ENCODE peak calls at places on chromosomes 7 and 10, in nine cellular contexts. One of them, this sample, is unnamed.

GRCh38 chr7:6273917-6274630 is 1.6 kb upstream of the CYTH3 start:
- DNase-seq in HCT116: no peak
- DNase-seq in SK-N-SH: no peak
- DNase-seq in GM23248: no peak
- DNase-seq in neural progenitor cell: no peak
- DNase-seq in hepatocyte: no peak
- DNase-seq in MM.1S: no peak
- DNase-seq in GM23338: no peak
- DNase-seq in PC-3: no peak
- DNase-seq in this sample: no peak

GRCh38 chr10:48243487-48243886 is 31.0 kb downstream of the FRMPD2 start:
- DNase-seq in SK-N-SH: no peak
- DNase-seq in neural progenitor cell: peak
- DNase-seq in GM23248: no peak
- DNase-seq in PC-3: no peak
- DNase-seq in GM23338: peak
- DNase-seq in MM.1S: no peak
- DNase-seq in HCT116: no peak
- DNase-seq in hepatocyte: no peak
- DNase-seq in this sample: no peak

GRCh38 chr7:42812779-42813178 is 99.1 kb downstream of the C7orf25 start:
- DNase-seq in HCT116: no peak
- DNase-seq in GM23248: no peak
- DNase-seq in GM23338: no peak
- DNase-seq in PC-3: no peak
- DNase-seq in SK-N-SH: no peak
- DNase-seq in neural progenitor cell: no peak
- DNase-seq in MM.1S: no peak
- DNase-seq in hepatocyte: no peak
- DNase-seq in this sample: no peak

GRCh38 chr10:120593693-120594092 is 136.7 kb downstream of the PLPP4 start:
- DNase-seq in HCT116: no peak
- DNase-seq in SK-N-SH: no peak
- DNase-seq in hepatocyte: no peak
- DNase-seq in PC-3: no peak
- DNase-seq in GM23338: no peak
- DNase-seq in MM.1S: peak
- DNase-seq in GM23248: no peak
- DNase-seq in neural progenitor cell: no peak
- DNase-seq in this sample: no peak

GRCh38 chr10:84848967-84849366 is 520.6 kb downstream of the CCSER2 start:
- DNase-seq in neural progenitor cell: no peak
- DNase-seq in GM23248: no peak
- DNase-seq in HCT116: no peak
- DNase-seq in PC-3: no peak
- DNase-seq in hepatocyte: no peak
- DNase-seq in SK-N-SH: no peak
- DNase-seq in GM23338: no peak
- DNase-seq in MM.1S: no peak
- DNase-seq in this sample: no peak

GRCh38 chr10:29620112-29620690 is 14.6 kb downstream of the SVIL start:
- DNase-seq in neural progenitor cell: no peak
- DNase-seq in MM.1S: no peak
- DNase-seq in SK-N-SH: no peak
- DNase-seq in GM23338: no peak
- DNase-seq in PC-3: no peak
- DNase-seq in hepatocyte: no peak
- DNase-seq in GM23248: no peak
- DNase-seq in HCT116: no peak
- DNase-seq in this sample: no peak

GRCh38 chr10:62726638-62727037 is 77.9 kb upstream of the ADO start:
- DNase-seq in SK-N-SH: no peak
- DNase-seq in PC-3: peak
- DNase-seq in MM.1S: no peak
- DNase-seq in GM23338: no peak
- DNase-seq in hepatocyte: no peak
- DNase-seq in HCT116: no peak
- DNase-seq in neural progenitor cell: no peak
- DNase-seq in GM23248: no peak
- DNase-seq in this sample: no peak

GRCh38 chr7:159104188-159105030 is 40.3 kb downstream of the VIPR2 start:
- DNase-seq in SK-N-SH: peak
- DNase-seq in GM23248: no peak
- DNase-seq in MM.1S: no peak
- DNase-seq in hepatocyte: no peak
- DNase-seq in HCT116: no peak
- DNase-seq in GM23338: no peak
- DNase-seq in neural progenitor cell: no peak
- DNase-seq in PC-3: no peak
- DNase-seq in this sample: no peak

GRCh38 chr10:59831658-59832503 is 74.5 kb downstream of the CCDC6 start:
- DNase-seq in hepatocyte: peak
- DNase-seq in MM.1S: no peak
- DNase-seq in SK-N-SH: no peak
- DNase-seq in GM23338: no peak
- DNase-seq in HCT116: no peak
- DNase-seq in neural progenitor cell: no peak
- DNase-seq in GM23248: no peak
- DNase-seq in PC-3: no peak
- DNase-seq in this sample: no peak

GRCh38 chr10:4017336-4017735 is 232.3 kb upstream of the KLF6 start:
- DNase-seq in neural progenitor cell: no peak
- DNase-seq in PC-3: no peak
- DNase-seq in hepatocyte: no peak
- DNase-seq in HCT116: no peak
- DNase-seq in SK-N-SH: no peak
- DNase-seq in GM23338: no peak
- DNase-seq in MM.1S: no peak
- DNase-seq in GM23248: no peak
- DNase-seq in this sample: no peak

GRCh38 chr7:82183633-82184032 is 259.9 kb downstream of the CACNA2D1 start:
- DNase-seq in HCT116: no peak
- DNase-seq in neural progenitor cell: no peak
- DNase-seq in GM23248: peak
- DNase-seq in GM23338: no peak
- DNase-seq in PC-3: peak
- DNase-seq in hepatocyte: no peak
- DNase-seq in SK-N-SH: no peak
- DNase-seq in MM.1S: no peak
- DNase-seq in this sample: no peak

GRCh38 chr7:34928052-34928451 is 109.2 kb downstream of the DPY19L1 start:
- DNase-seq in GM23248: peak
- DNase-seq in hepatocyte: peak
- DNase-seq in GM23338: peak
- DNase-seq in HCT116: peak
- DNase-seq in PC-3: peak
- DNase-seq in neural progenitor cell: peak
- DNase-seq in SK-N-SH: peak
- DNase-seq in MM.1S: peak
- DNase-seq in this sample: peak

GRCh38 chr10:62264702-62265436 is 3.8 kb downstream of the RTKN2 start:
- DNase-seq in GM23248: peak
- DNase-seq in PC-3: peak
- DNase-seq in hepatocyte: peak
- DNase-seq in MM.1S: peak
- DNase-seq in GM23338: peak
- DNase-seq in HCT116: peak
- DNase-seq in neural progenitor cell: peak
- DNase-seq in SK-N-SH: peak
- DNase-seq in this sample: peak

GRCh38 chr10:7409045-7409731 is 1.6 kb downstream of the SFMBT2 start:
- DNase-seq in SK-N-SH: peak
- DNase-seq in PC-3: peak
- DNase-seq in GM23248: peak
- DNase-seq in neural progenitor cell: peak
- DNase-seq in GM23338: peak
- DNase-seq in MM.1S: peak
- DNase-seq in hepatocyte: peak
- DNase-seq in HCT116: no peak
- DNase-seq in this sample: peak

DNA sequence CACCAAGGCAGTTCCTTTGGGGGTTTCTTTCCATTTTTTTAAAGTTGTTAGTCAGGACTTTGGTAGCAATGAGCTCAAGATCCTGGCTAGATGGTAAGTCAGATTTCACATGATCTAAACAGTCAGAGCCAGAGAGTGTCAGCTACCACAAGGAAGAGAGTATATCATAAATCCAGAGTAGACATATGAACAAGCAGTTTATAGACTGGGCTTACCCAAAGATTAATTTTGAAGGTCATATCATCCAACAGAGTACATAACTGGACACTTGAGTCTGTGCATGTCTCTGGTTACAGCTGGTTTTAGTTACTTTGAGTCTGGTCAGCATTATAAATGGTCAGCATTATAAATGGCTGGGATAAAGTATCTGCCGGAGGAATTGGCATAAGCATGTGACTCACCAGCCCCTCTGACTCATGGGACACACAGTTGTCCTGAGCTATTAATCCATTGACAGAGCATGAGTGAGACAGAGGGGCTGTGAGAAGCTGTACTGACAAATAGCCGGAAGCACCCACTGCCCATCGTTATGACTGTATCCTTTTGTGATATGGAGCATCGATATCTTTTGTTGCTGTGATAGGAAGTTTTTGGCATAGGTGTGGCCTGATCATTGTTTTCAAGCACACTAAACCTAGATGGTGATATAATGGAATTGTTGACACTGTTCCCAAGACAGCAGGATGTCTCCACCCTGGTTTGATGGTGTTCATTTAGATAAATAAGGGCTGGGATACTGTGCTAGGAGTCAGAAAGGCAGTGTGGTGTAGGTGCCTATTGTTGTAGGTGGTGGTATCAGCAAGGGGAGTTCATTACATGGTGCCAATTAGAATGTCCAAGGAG is 19.2 kb downstream of the PPP1R3C start:
- DNase-seq in HCT116: peak
- DNase-seq in PC-3: peak
- DNase-seq in MM.1S: no peak
- DNase-seq in hepatocyte: peak
- DNase-seq in GM23338: no peak
- DNase-seq in neural progenitor cell: no peak
- DNase-seq in SK-N-SH: peak
- DNase-seq in GM23248: peak
- DNase-seq in this sample: no peak
- TF ChIP-seq EZH2phosphoT487 in HCT116: no peak
- TF ChIP-seq EZH2phosphoT487 in PC-3: no peak
- TF ChIP-seq EZH2phosphoT487 in MM.1S: no peak
- TF ChIP-seq EZH2phosphoT487 in hepatocyte: no peak
- TF ChIP-seq EZH2phosphoT487 in GM23338: no peak
- TF ChIP-seq EZH2phosphoT487 in neural progenitor cell: no peak
- TF ChIP-seq EZH2phosphoT487 in SK-N-SH: no peak
- TF ChIP-seq EZH2phosphoT487 in GM23248: peak
- TF ChIP-seq EZH2phosphoT487 in this sample: no peak

DNA sequence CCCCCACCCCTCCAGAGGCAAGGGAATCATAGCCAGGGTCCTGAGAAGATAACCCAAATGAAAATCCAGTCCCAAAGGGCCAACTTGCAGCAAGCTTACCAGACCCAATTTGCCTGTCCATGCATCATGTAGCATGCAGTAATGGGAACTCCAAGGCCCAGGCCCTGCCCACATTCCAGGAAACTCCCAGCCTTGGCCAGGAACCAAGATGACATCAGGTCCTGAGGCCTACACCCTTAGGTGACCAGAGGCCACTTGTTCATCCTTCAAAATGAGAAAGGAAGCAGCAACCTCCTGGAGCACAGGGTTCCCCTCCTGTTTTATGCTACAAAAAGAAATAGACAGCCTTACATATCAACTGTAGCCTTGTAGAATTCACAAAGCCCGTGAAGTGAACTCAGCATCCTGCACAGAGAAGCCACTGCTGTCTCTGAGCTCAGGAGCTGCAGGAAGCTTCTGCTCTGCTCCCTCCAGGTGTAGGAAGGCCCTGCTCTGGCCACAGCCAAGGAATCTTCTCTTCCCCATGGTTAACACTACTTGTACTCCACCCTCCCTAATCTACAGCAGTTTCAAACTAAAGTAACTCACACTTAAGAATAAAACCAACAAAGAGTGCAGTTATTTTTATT is 30.3 kb upstream of the GRB10 start:
- DNase-seq in PC-3: peak
- DNase-seq in GM23248: peak
- DNase-seq in neural progenitor cell: no peak
- DNase-seq in HCT116: peak
- DNase-seq in hepatocyte: peak
- DNase-seq in SK-N-SH: no peak
- DNase-seq in GM23338: peak
- DNase-seq in MM.1S: no peak
- DNase-seq in this sample: no peak
- H3K4me2 ChIP-seq in PC-3: no peak
- H3K4me2 ChIP-seq in GM23248: no peak
- H3K4me2 ChIP-seq in neural progenitor cell: no peak
- H3K4me2 ChIP-seq in HCT116: peak
- H3K4me2 ChIP-seq in hepatocyte: no peak
- H3K4me2 ChIP-seq in SK-N-SH: no peak
- H3K4me2 ChIP-seq in GM23338: peak
- H3K4me2 ChIP-seq in MM.1S: no peak
- H3K4me2 ChIP-seq in this sample: no peak

DNA sequence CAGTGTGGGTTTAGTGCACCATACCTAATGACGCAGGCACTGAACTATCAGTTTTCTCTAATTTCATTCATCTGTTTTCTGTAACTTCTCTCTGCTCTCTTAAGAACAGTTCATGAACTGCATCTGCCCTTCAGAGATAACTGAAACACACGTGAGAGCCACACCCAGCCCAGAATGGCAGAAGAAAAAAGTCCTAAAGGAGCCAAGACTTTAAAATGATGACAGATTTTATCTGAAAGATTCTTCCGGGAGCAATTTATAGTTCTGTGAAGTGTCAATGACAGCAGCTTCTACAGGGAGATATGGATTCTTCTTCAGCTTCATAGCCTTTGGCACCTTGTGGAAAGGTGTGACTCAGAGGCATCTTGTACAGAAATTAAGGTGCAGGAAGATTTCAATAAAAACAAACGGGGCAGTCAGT is 211.5 kb upstream of the SLC26A5 start:
- DNase-seq in neural progenitor cell: no peak
- DNase-seq in HCT116: no peak
- DNase-seq in GM23338: no peak
- DNase-seq in MM.1S: no peak
- DNase-seq in hepatocyte: peak
- DNase-seq in PC-3: no peak
- DNase-seq in GM23248: no peak
- DNase-seq in SK-N-SH: no peak
- DNase-seq in this sample: no peak
- TF ChIP-seq EZH2phosphoT487 in neural progenitor cell: no peak
- TF ChIP-seq EZH2phosphoT487 in HCT116: no peak
- TF ChIP-seq EZH2phosphoT487 in GM23338: no peak
- TF ChIP-seq EZH2phosphoT487 in MM.1S: no peak
- TF ChIP-seq EZH2phosphoT487 in hepatocyte: no peak
- TF ChIP-seq EZH2phosphoT487 in PC-3: no peak
- TF ChIP-seq EZH2phosphoT487 in GM23248: no peak
- TF ChIP-seq EZH2phosphoT487 in SK-N-SH: no peak
- TF ChIP-seq EZH2phosphoT487 in this sample: no peak

DNA sequence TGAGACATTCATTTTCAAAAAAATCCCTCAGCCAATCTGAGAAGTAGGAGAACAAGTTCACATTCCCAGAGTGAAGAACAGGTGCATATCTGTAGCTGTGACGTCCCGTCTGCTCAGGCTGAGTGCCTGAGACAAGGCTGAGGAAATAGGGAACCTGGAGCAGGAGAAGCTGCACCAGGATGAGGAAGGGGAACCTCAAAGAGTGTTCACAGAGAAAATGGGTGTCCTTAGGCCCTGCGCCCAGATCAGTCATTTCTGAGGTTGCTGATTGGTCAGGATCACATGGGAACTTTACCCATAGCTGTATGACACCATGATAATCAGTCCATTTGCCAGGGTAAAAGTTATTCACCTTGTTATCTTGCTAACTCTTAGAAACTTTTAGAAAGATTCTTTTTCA is 34.2 kb upstream of the TARP start:
- DNase-seq in GM23338: no peak
- DNase-seq in HCT116: no peak
- DNase-seq in MM.1S: no peak
- DNase-seq in GM23248: no peak
- DNase-seq in neural progenitor cell: no peak
- DNase-seq in SK-N-SH: no peak
- DNase-seq in hepatocyte: no peak
- DNase-seq in PC-3: no peak
- DNase-seq in this sample: no peak
- H3K4me2 ChIP-seq in GM23338: no peak
- H3K4me2 ChIP-seq in HCT116: no peak
- H3K4me2 ChIP-seq in MM.1S: no peak
- H3K4me2 ChIP-seq in GM23248: no peak
- H3K4me2 ChIP-seq in neural progenitor cell: no peak
- H3K4me2 ChIP-seq in SK-N-SH: no peak
- H3K4me2 ChIP-seq in hepatocyte: no peak
- H3K4me2 ChIP-seq in PC-3: no peak
- H3K4me2 ChIP-seq in this sample: no peak